ENCODE peak calls at places on chromosomes 1 and 21, in five cellular contexts. C is A549, X is IMR-90, I is SK-N-SH, D is GM12878. N is an unnamed sample.

GRCh38 chr1:231202125-231202633 is 38.8 kb upstream of the GNPAT start:
- DNase-seq in C (no peak), X (no peak), I (no peak), D (no peak), N (peak)

GRCh38 chr1:1867164-1867563 is 23.7 kb downstream of the GNB1 start:
- DNase-seq in C (no peak), X (no peak), I (no peak), D (no peak), N (no peak)

GRCh38 chr1:103106426-103107321 is 1.6 kb downstream of the COL11A1 start:
- DNase-seq in C (peak), X (peak), I (peak), D (no peak), N (peak)

GRCh38 chr1:47533176-47534039 is 95.6 kb downstream of the FOXD2 start:
- DNase-seq in C (no peak), X (peak), I (peak), D (no peak), N (peak)

GRCh38 chr21:45938453-45938755 is 43.2 kb upstream of the COL6A1 start:
- DNase-seq in C (no peak), X (no peak), I (peak), D (no peak), N (no peak)

GRCh38 chr21:29407571-29407970 is 108.8 kb downstream of the BACH1 start:
- DNase-seq in C (no peak), X (no peak), I (no peak), D (no peak), N (no peak)

GRCh38 chr1:182408435-182409070 is 8.1 kb upstream of the TEDDM1 start:
- DNase-seq in C (no peak), X (no peak), I (no peak), D (no peak), N (no peak)

GRCh38 chr1:112312879-112313278 is 83.1 kb upstream of the CTTNBP2NL start:
- DNase-seq in C (no peak), X (no peak), I (no peak), D (no peak), N (no peak)

GRCh38 chr1:22363403-22364325 is 88.0 kb upstream of the ZBTB40 start:
- DNase-seq in C (no peak), X (no peak), I (peak), D (no peak), N (no peak)

GRCh38 chr1:2046225-2046917 is 3.8 kb upstream of the PRKCZ start:
- DNase-seq in C (peak), X (no peak), I (peak), D (no peak), N (peak)

GRCh38 chr1:115701090-115701489 is 59.3 kb downstream of the VANGL1 start:
- DNase-seq in C (no peak), X (no peak), I (no peak), D (no peak), N (no peak)

GRCh38 chr1:31380181-31380580 is 7.3 kb upstream of the FABP3 start:
- DNase-seq in C (no peak), X (no peak), I (no peak), D (no peak), N (no peak)

GRCh38 chr21:42089665-42090310 is 18.7 kb downstream of the UMODL1 start:
- DNase-seq in C (no peak), X (no peak), I (no peak), D (no peak), N (no peak)

GRCh38 chr1:226736001-226736907 is 2.8 kb downstream of the ITPKB start:
- DNase-seq in C (no peak), X (no peak), I (no peak), D (no peak), N (no peak)

GRCh38 chr1:35894183-35894582 is 11.2 kb downstream of the AGO1 start:
- DNase-seq in C (no peak), X (peak), I (no peak), D (peak), N (peak)

GRCh38 chr1:19484793-19485361 is 462 bp downstream of the CAPZB start:
- DNase-seq in C (peak), X (no peak), I (peak), D (no peak), N (peak)

GRCh38 chr21:36079010-36079649 is 9.3 kb downstream of the CBR1 start:
- DNase-seq in C (no peak), X (no peak), I (no peak), D (no peak), N (peak)

GRCh38 chr21:22138297-22139016 is 1140.2 kb downstream of the NCAM2 start:
- DNase-seq in C (no peak), X (no peak), I (no peak), D (no peak), N (no peak)

GRCh38 chr21:22136770-22137169 is 1138.6 kb downstream of the NCAM2 start:
- DNase-seq in C (no peak), X (no peak), I (no peak), D (no peak), N (no peak)
- TF ChIP-seq RCOR1 in C (no peak), X (no peak), I (no peak), D (no peak), N (no peak)

GRCh38 chr1:210252621-210253041 is 20.0 kb downstream of the SERTAD4 start:
- DNase-seq in C (no peak), X (no peak), I (peak), D (no peak), N (no peak)
- TF ChIP-seq RCOR1 in C (no peak), X (no peak), I (no peak), D (no peak), N (no peak)

GRCh38 chr21:17780539-17780938 is 38.6 kb downstream of the C21orf91 start:
- DNase-seq in C (no peak), X (no peak), I (no peak), D (peak), N (no peak)
- TF ChIP-seq RCOR1 in C (no peak), X (no peak), I (no peak), D (no peak), N (no peak)

DNA sequence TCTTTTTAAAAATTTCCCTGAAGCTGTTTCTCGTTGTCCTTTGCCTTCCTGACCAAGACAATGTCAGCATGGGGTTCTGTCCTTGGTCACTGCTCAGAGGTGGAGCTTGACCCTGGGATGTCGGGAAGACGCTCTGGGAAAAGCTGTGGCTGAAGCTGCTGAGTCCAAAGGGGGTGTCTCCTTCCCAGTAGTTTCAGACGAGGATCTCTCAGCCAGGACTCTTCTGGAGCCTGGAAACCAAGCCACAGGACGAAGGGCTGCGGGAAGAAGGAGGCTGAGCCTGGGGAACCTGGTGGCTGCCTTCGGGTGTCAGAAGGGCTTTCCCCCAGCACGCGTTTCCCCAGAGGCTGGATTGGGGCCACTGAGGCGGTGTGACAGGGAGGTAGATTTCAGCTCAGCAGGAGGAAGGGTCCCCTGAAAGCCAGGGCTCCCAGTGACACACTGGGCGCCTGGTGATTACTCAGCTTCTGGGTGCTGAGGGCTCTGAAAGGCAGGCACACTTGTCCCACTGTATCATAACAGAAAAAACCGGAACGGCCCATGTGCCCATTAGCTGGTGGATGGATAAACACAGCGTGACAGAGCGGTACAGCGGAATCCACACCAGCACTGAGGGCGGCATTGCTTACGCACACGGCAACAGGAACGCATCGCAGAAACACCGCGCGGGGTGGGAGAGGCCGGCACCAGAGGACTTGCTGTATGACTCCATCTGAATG is 5.0 kb upstream of the KRTAP12-1 start:
- DNase-seq in C (no peak), X (no peak), I (no peak), D (no peak), N (no peak)
- TF ChIP-seq RCOR1 in C (no peak), X (no peak), I (no peak), D (no peak), N (no peak)

GRCh38 chr1:46512135-46512791 is 22.6 kb downstream of the DMBX1 start:
- DNase-seq in C (no peak), X (no peak), I (no peak), D (no peak), N (no peak)
- TF ChIP-seq RCOR1 in C (no peak), X (no peak), I (no peak), D (no peak), N (no peak)

GRCh38 chr1:177181280-177181630 is 10.5 kb downstream of the BRINP2 start:
- DNase-seq in C (no peak), X (no peak), I (peak), D (no peak), N (peak)
- TF ChIP-seq RCOR1 in C (no peak), X (no peak), I (no peak), D (no peak), N (no peak)

GRCh38 chr1:91697322-91698260 is 188.4 kb downstream of the TGFBR3 start:
- DNase-seq in C (no peak), X (peak), I (no peak), D (peak), N (no peak)
- TF ChIP-seq RCOR1 in C (no peak), X (no peak), I (no peak), D (no peak), N (no peak)

DNA sequence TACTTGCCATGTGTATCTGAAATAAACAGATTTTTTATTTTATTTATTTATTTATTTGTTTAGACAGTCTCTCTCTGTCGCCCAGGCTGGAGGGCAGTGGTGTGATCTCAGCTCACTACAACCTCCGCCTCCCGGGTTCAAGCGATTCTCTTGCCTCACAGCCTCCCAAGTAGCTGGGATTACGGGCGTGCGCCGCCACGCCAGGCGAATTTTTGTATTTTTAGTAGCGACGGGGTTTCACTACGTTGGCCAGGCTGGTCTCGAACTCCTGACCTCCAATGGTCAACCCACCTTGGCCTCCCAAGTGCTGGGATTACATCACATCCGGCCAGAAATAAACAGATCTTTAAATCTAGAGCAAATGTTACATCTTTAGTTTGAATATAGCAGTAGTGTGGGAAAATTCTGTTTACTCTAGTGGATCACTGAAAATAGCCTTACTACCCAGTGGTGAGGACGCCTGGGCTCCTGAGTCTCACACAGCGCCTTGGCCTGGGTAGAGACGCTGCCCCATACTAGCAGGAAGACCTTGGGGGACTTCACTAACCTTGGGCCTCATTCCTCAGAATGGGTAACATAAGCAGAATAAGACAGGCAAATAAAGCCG is 709 bp downstream of the GART start:
- DNase-seq in C (no peak), X (peak), I (no peak), D (peak), N (peak)
- TF ChIP-seq RCOR1 in C (no peak), X (no peak), I (no peak), D (no peak), N (no peak)

N was measured in K562.